ENCODE peak calls at places on chromosomes 1 and 21, in five cellular contexts. G is trophoblast cell, Z is H9, I is neuronal stem cell, J is H1. W is an unnamed sample.

GRCh38 chr1:42742141-42742540 is 2.1 kb upstream of the CLDN19 start:
- DNase-seq in Z (no peak), J (no peak), G (no peak), I (no peak), W (no peak)

GRCh38 chr1:14994148-14994547 is 159.4 kb upstream of the TMEM51 start:
- DNase-seq in J (no peak), G (no peak), I (no peak), Z (no peak), W (no peak)

GRCh38 chr1:41726899-41727748 is 191.6 kb downstream of the HIVEP3 start:
- DNase-seq in Z (peak), G (peak), I (no peak), J (no peak), W (no peak)

GRCh38 chr1:6612641-6613360 is 730 bp upstream of the PHF13 start:
- DNase-seq in I (no peak), J (no peak), Z (no peak), G (peak), W (peak)

GRCh38 chr1:6260961-6261614 is at the start of gene GPR153:
- DNase-seq in Z (peak), J (no peak), I (no peak), G (peak), W (peak)

GRCh38 chr1:183593356-183593755 is 3.1 kb upstream of the NCF2 start:
- DNase-seq in J (no peak), I (no peak), Z (no peak), G (no peak), W (no peak)

GRCh38 chr1:34500451-34500850 is 254.4 kb upstream of the GJB5 start:
- DNase-seq in G (peak), J (no peak), Z (peak), I (peak), W (no peak)

GRCh38 chr1:212491454-212491853 is 58.7 kb downstream of the NENF start:
- DNase-seq in J (no peak), Z (no peak), I (no peak), G (peak), W (no peak)

GRCh38 chr1:153611024-153611352 is 1.9 kb downstream of the S100A16 start:
- DNase-seq in G (no peak), Z (no peak), J (no peak), I (no peak), W (no peak)

GRCh38 chr1:181504294-181505115 is 21.2 kb downstream of the CACNA1E start:
- DNase-seq in Z (peak), I (no peak), J (peak), G (peak), W (no peak)

GRCh38 chr1:192589813-192590212 is 14.2 kb downstream of the RGS1 start:
- DNase-seq in Z (no peak), I (no peak), J (no peak), G (peak), W (peak)

GRCh38 chr1:201298381-201299367 is 15.4 kb downstream of the PKP1 start:
- DNase-seq in G (no peak), Z (no peak), I (no peak), J (no peak), W (no peak)

GRCh38 chr1:187244623-187245022 is 415.9 kb downstream of the PLA2G4A start:
- DNase-seq in J (no peak), Z (no peak), G (peak), I (no peak), W (no peak)

GRCh38 chr1:30816211-30817082 is 58.9 kb upstream of the LAPTM5 start:
- DNase-seq in G (peak), I (peak), Z (peak), J (no peak), W (peak)

GRCh38 chr1:234726359-234726836 is 116.4 kb upstream of the IRF2BP2 start:
- DNase-seq in I (no peak), J (no peak), Z (peak), G (no peak), W (no peak)

GRCh38 chr1:77412069-77412793 is 130.4 kb downstream of the AK5 start:
- DNase-seq in I (no peak), Z (no peak), J (no peak), G (peak), W (peak)

GRCh38 chr1:94025383-94026340 is 95.3 kb downstream of the ABCA4 start:
- DNase-seq in Z (no peak), G (peak), J (no peak), I (peak), W (peak)

GRCh38 chr1:41420877-41421276 is 59.6 kb downstream of the FOXO6 start:
- DNase-seq in I (no peak), G (no peak), J (no peak), Z (no peak), W (no peak)

GRCh38 chr1:218171302-218171893 is 113.7 kb upstream of the RRP15 start:
- DNase-seq in G (peak), I (peak), Z (no peak), J (no peak), W (peak)

GRCh38 chr1:14190508-14190907 is 408.0 kb upstream of the KAZN start:
- DNase-seq in Z (peak), I (no peak), J (peak), G (peak), W (no peak)

GRCh38 chr1:18157968-18158367 is 50.4 kb downstream of the IGSF21 start:
- DNase-seq in J (no peak), I (no peak), G (no peak), Z (no peak), W (no peak)

GRCh38 chr1:162310337-162310736 is 66.3 kb downstream of the SPATA46 start:
- DNase-seq in I (no peak), G (peak), Z (no peak), J (no peak), W (no peak)

GRCh38 chr1:191453487-191453886 is 704.8 kb upstream of the RGS18 start:
- DNase-seq in Z (no peak), G (no peak), J (no peak), I (no peak), W (no peak)

GRCh38 chr1:116254776-116255175 is 118.3 kb upstream of the ATP1A1 start:
- DNase-seq in J (no peak), Z (no peak), I (no peak), G (no peak), W (no peak)

GRCh38 chr1:77228836-77229235 is 9.6 kb upstream of the PIGK start:
- DNase-seq in Z (no peak), J (no peak), I (no peak), G (no peak), W (no peak)

GRCh38 chr1:159783724-159784123 is 3.0 kb downstream of the DUSP23 start:
- DNase-seq in J (no peak), I (no peak), Z (peak), G (no peak), W (no peak)

GRCh38 chr1:228308628-228309547 is 97.7 kb downstream of the TRIM11 start:
- DNase-seq in J (no peak), Z (peak), I (no peak), G (no peak), W (no peak)

GRCh38 chr1:111289371-111289770 is 1.3 kb upstream of the CHIA start:
- DNase-seq in I (no peak), G (peak), Z (no peak), J (no peak), W (no peak)

GRCh38 chr1:44072204-44072603 is 40.9 kb upstream of the SLC6A9 start:
- DNase-seq in Z (no peak), J (no peak), I (no peak), G (peak), W (peak)

GRCh38 chr1:173506437-173506836 is 29.3 kb downstream of the PRDX6 start:
- DNase-seq in J (no peak), G (peak), Z (peak), I (no peak), W (no peak)

GRCh38 chr1:10900691-10901090 is 104.2 kb upstream of the CASZ1 start:
- DNase-seq in I (no peak), Z (no peak), G (peak), J (peak), W (no peak)
- H3K4me2 ChIP-seq in I (no peak), Z (no peak), G (peak), J (peak), W (no peak)

DNA sequence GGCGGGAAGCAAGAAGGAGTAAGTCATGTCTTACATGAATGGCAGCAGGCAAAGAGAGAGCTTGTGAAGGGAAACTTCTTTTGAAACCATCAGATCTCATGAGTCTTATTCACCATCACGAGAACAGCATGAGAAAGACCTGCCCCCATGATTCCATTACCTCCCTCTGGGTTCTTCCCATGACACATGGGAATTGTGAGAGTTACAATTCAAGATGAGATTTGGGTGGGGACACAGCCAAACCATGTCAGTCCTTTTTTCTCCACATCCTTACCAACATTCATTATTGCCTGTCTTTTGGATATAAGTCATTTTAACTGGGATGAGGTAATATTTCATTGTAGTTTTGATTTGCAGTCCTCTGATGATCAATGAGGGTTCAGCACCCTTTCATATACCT is 81.0 kb downstream of the DIRAS3 start:
- DNase-seq in G (no peak), Z (no peak), J (no peak), I (no peak), W (no peak)
- H2BK120ac ChIP-seq in G (no peak), Z (no peak), J (no peak), I (no peak), W (no peak)

GRCh38 chr1:165168466-165168865 is 188.0 kb downstream of the LMX1A start:
- DNase-seq in Z (no peak), J (no peak), I (no peak), G (peak), W (no peak)
- H2BK12ac ChIP-seq in Z (no peak), J (no peak), I (no peak), G (no peak), W (no peak)

GRCh38 chr1:151997284-151997570 is 3.6 kb upstream of the S100A10 start:
- DNase-seq in I (no peak), J (no peak), G (no peak), Z (no peak), W (no peak)

GRCh38 chr1:151993734-151994496 is at the start of gene S100A10:
- DNase-seq in J (no peak), G (peak), Z (peak), I (no peak), W (peak)

GRCh38 chr1:151994956-151995355 is 1.3 kb upstream of the S100A10 start:
- DNase-seq in G (peak), J (no peak), I (no peak), Z (peak), W (peak)

GRCh38 chr1:151993084-151993733 is 450 bp downstream of the S100A10 start:
- DNase-seq in Z (peak), I (no peak), G (peak), J (no peak), W (no peak)

GRCh38 chr1:151995774-151996173 is 2.1 kb upstream of the S100A10 start:
- DNase-seq in J (no peak), G (peak), Z (no peak), I (no peak), W (peak)
- H3K4me2 ChIP-seq in J (no peak), G (no peak), Z (no peak), I (no peak), W (no peak)

GRCh38 chr1:53121319-53122172 is 20.9 kb downstream of the SLC1A7 start:
- DNase-seq in G (no peak), I (no peak), Z (no peak), J (no peak), W (peak)

GRCh38 chr1:53125122-53125521 is 17.3 kb downstream of the SLC1A7 start:
- DNase-seq in G (no peak), Z (no peak), I (no peak), J (no peak), W (no peak)

GRCh38 chr1:53122847-53123461 is 19.5 kb downstream of the SLC1A7 start:
- DNase-seq in G (no peak), Z (no peak), I (no peak), J (no peak), W (no peak)

GRCh38 chr1:53122194-53122846 is 20.1 kb downstream of the SLC1A7 start:
- DNase-seq in J (no peak), Z (no peak), G (peak), I (no peak), W (peak)

GRCh38 chr1:53123462-53124129 is 18.8 kb downstream of the SLC1A7 start:
- DNase-seq in G (peak), J (no peak), I (no peak), Z (no peak), W (no peak)
- H2BK120ac ChIP-seq in G (no peak), J (no peak), I (no peak), Z (no peak), W (peak)

GRCh38 chr21:32726742-32727477 is 903 bp downstream of the SYNJ1 start:
- DNase-seq in I (peak), J (no peak), G (peak), Z (no peak), W (peak)
- H2BK12ac ChIP-seq in I (no peak), J (no peak), G (no peak), Z (no peak), W (no peak)